ENCODE peak calls at places on chromosome 11, in eight cellular contexts. M is ACHN, N is T-helper 2 cell, J is AG09309, P is SHP77, U is AG04450, L is cardiac muscle cell, E is tibial artery. B is an unnamed sample.

GRCh38 chr11:67429722-67430121 is 1.4 kb downstream of the RPS6KB2 start:
- DNase-seq in M (no peak), N (no peak), J (no peak), P (no peak), U (no peak), L (no peak), E (no peak), B (no peak)

GRCh38 chr11:61270354-61271070 is 24.6 kb downstream of the VWCE start:
- DNase-seq in M (no peak), N (no peak), J (no peak), P (no peak), U (peak; percentile 16), L (no peak), E (no peak), B (no peak)

GRCh38 chr11:66539526-66539925 is 6.3 kb downstream of the ZDHHC24 start:
- DNase-seq in M (no peak), N (no peak), J (no peak), P (no peak), U (no peak), L (no peak), E (no peak), B (no peak)

GRCh38 chr11:1761857-1762536 is 1.7 kb downstream of the CTSD start:
- DNase-seq in M (no peak), N (no peak), J (no peak), P (no peak), U (no peak), L (no peak), E (no peak), B (no peak)

GRCh38 chr11:70477607-70478006 is 79.3 kb downstream of the CTTN start:
- DNase-seq in M (no peak), N (no peak), J (no peak), P (no peak), U (no peak), L (no peak), E (no peak), B (no peak)

GRCh38 chr11:63553759-63554158 is 9.4 kb downstream of the PLAAT2 start:
- DNase-seq in M (no peak), N (peak; percentile 78), J (no peak), P (no peak), U (no peak), L (peak; percentile 65), E (no peak), B (no peak)

GRCh38 chr11:70398834-70399680 is 728 bp downstream of the CTTN start:
- DNase-seq in M (no peak), N (no peak), J (no peak), P (no peak), U (no peak), L (no peak), E (peak; percentile 76), B (no peak)

GRCh38 chr11:1772270-1773130 is 8.8 kb upstream of the CTSD start:
- DNase-seq in M (peak; percentile 91), N (peak; percentile 12), J (peak; percentile 75), P (no peak), U (peak; percentile 64), L (peak; percentile 92), E (peak; percentile 85), B (no peak)

GRCh38 chr11:129695543-129696308 is 119.9 kb upstream of the TMEM45B start:
- DNase-seq in M (peak; percentile 53), N (peak; percentile 21), J (no peak), P (no peak), U (no peak), L (peak; percentile 38), E (no peak), B (peak; percentile 42)

GRCh38 chr11:106482920-106483761 is 405.7 kb downstream of the AASDHPPT start:
- DNase-seq in M (peak; percentile 61), N (no peak), J (no peak), P (no peak), U (peak; percentile 49), L (peak; percentile 82), E (no peak), B (no peak)

GRCh38 chr11:33682446-33682845 is 18.2 kb downstream of the C11orf91 start:
- DNase-seq in M (no peak), N (no peak), J (no peak), P (no peak), U (no peak), L (no peak), E (no peak), B (no peak)

GRCh38 chr11:77821349-77821851 is 456 bp downstream of the AAMDC start:
- DNase-seq in M (peak; percentile 27), N (no peak), J (no peak), P (peak; percentile 10), U (no peak), L (peak; percentile 55), E (peak; percentile 69), B (no peak)

GRCh38 chr11:64644348-64645242 is 53.6 kb downstream of the SLC22A12 start:
- DNase-seq in M (peak; percentile 5), N (no peak), J (no peak), P (no peak), U (no peak), L (peak; percentile 21), E (no peak), B (no peak)

GRCh38 chr11:69943066-69943465 is 123.8 kb upstream of the FGF3 start:
- DNase-seq in M (no peak), N (no peak), J (no peak), P (no peak), U (no peak), L (no peak), E (no peak), B (no peak)

GRCh38 chr11:134291196-134291595 is 15.0 kb downstream of the GLB1L3 start:
- DNase-seq in M (no peak), N (no peak), J (no peak), P (no peak), U (no peak), L (no peak), E (no peak), B (no peak)

GRCh38 chr11:110490886-110491285 is 61.1 kb downstream of the FDX1 start:
- DNase-seq in M (no peak), N (no peak), J (no peak), P (no peak), U (no peak), L (peak; percentile 77), E (peak; percentile 69), B (no peak)

GRCh38 chr11:117002639-117003305 is 95.5 kb downstream of the SIK3 start:
- DNase-seq in M (no peak), N (no peak), J (no peak), P (no peak), U (no peak), L (no peak), E (no peak), B (no peak)

GRCh38 chr11:62340269-62340901 is 3.1 kb downstream of the ASRGL1 start:
- DNase-seq in M (peak; percentile 39), N (peak; percentile 13), J (peak; percentile 5), P (no peak), U (no peak), L (peak; percentile 64), E (no peak), B (peak; percentile 37)

GRCh38 chr11:62689421-62690183 is at the start of gene LRRN4CL:
- DNase-seq in M (peak; percentile 34), N (no peak), J (peak; percentile 91), P (no peak), U (peak; percentile 85), L (peak; percentile 89), E (peak; percentile 86), B (no peak)

GRCh38 chr11:131980878-131981668 is 610.7 kb downstream of the NTM start:
- DNase-seq in M (no peak), N (no peak), J (no peak), P (no peak), U (no peak), L (no peak), E (no peak), B (no peak)

GRCh38 chr11:64304316-64305072 is 830 bp upstream of the ESRRA start:
- DNase-seq in M (peak; percentile 91), N (peak; percentile 84), J (peak; percentile 57), P (peak; percentile 86), U (peak; percentile 78), L (peak; percentile 93), E (peak; percentile 94), B (peak; percentile 97)

GRCh38 chr11:116517584-116517983 is 255.2 kb downstream of the BUD13 start:
- DNase-seq in M (no peak), N (no peak), J (no peak), P (no peak), U (no peak), L (no peak), E (peak; percentile 7), B (no peak)

GRCh38 chr11:30131535-30131934 is 99.3 kb upstream of the FSHB start:
- DNase-seq in M (no peak), N (no peak), J (no peak), P (no peak), U (no peak), L (no peak), E (no peak), B (no peak)

GRCh38 chr11:45264839-45265515 is 21.2 kb downstream of the SYT13 start:
- DNase-seq in M (peak; percentile 61), N (no peak), J (peak; percentile 64), P (peak; percentile 48), U (peak; percentile 39), L (peak; percentile 79), E (no peak), B (no peak)

GRCh38 chr11:45333023-45333422 is 46.9 kb upstream of the SYT13 start:
- DNase-seq in M (no peak), N (no peak), J (no peak), P (peak; percentile 10), U (no peak), L (peak; percentile 18), E (no peak), B (no peak)

GRCh38 chr11:561148-562003 is 606 bp downstream of the RASSF7 start:
- DNase-seq in M (peak; percentile 78), N (no peak), J (no peak), P (no peak), U (no peak), L (no peak), E (no peak), B (no peak)

GRCh38 chr11:73411031-73411430 is 34.8 kb downstream of the RELT start:
- DNase-seq in M (no peak), N (no peak), J (no peak), P (no peak), U (no peak), L (no peak), E (no peak), B (no peak)

GRCh38 chr11:84914511-84914910 is 712.6 kb downstream of the DLG2 start:
- DNase-seq in M (no peak), N (no peak), J (no peak), P (no peak), U (no peak), L (no peak), E (no peak), B (no peak)

GRCh38 chr11:75784085-75784478 is 15.5 kb downstream of the DGAT2 start:
- DNase-seq in M (no peak), N (no peak), J (no peak), P (no peak), U (no peak), L (no peak), E (no peak), B (no peak)